ENCODE peak calls at places on chromosomes 11 and 22, in ten cellular contexts. G is activated naive CD4-positive, alpha-beta T cell treated with anti-CD3 and anti-CD28 coated beads for 36 hours; H is cortex of kidney; T is stimulated activated CD4-positive, alpha-beta T cell treated with anti-CD3 and anti-CD28 coated beads, TNF-alpha, amount 100 ng/mL, for 4 hours; V is dorsolateral prefrontal cortex; Q is mesothelial cell of epicardium; F is Daoy; W is sigmoid colon; Z is caudate nucleus; S is adrenal gland. R is an unnamed sample.

GRCh38 chr11:133529807-133530500 is 2.3 kb downstream of the OPCML start:
- DNase-seq in G (no peak), H (no peak), T (no peak), V (no peak), Q (no peak), F (no peak), W (no peak), Z (no peak), S (no peak), R (no peak)

GRCh38 chr11:17443423-17443822 is 33.2 kb downstream of the ABCC8 start:
- DNase-seq in G (no peak), H (no peak), T (no peak), V (no peak), Q (no peak), F (no peak), W (no peak), Z (no peak), S (no peak), R (no peak)

GRCh38 chr11:127925430-127925829 is 661.9 kb downstream of the ETS1 start:
- DNase-seq in G (no peak), H (no peak), T (no peak), V (no peak), Q (no peak), F (peak), W (no peak), Z (no peak), S (no peak), R (no peak)

GRCh38 chr11:84106560-84106959 is 820.4 kb upstream of the CCDC90B start:
- DNase-seq in G (no peak), H (no peak), T (no peak), V (no peak), Q (no peak), F (no peak), W (no peak), Z (no peak), S (no peak), R (no peak)

GRCh38 chr11:1453611-1454386 is 32.8 kb downstream of the MOB2 start:
- DNase-seq in G (peak), H (no peak), T (no peak), V (no peak), Q (no peak), F (peak), W (peak), Z (no peak), S (no peak), R (peak)

GRCh38 chr22:40210814-40211213 is 33.1 kb downstream of the TNRC6B start:
- DNase-seq in G (no peak), H (no peak), T (no peak), V (no peak), Q (no peak), F (no peak), W (no peak), Z (no peak), S (peak), R (no peak)

GRCh38 chr11:46315783-46316563 is 31.3 kb upstream of the DGKZ start:
- DNase-seq in G (no peak), H (no peak), T (no peak), V (no peak), Q (no peak), F (no peak), W (no peak), Z (no peak), S (peak), R (no peak)

GRCh38 chr11:76801205-76801604 is 18.0 kb downstream of the TSKU start:
- DNase-seq in G (no peak), H (no peak), T (no peak), V (no peak), Q (no peak), F (no peak), W (no peak), Z (no peak), S (no peak), R (no peak)

GRCh38 chr22:22720201-22720723 is 75.8 kb downstream of the GGTLC2 start:
- DNase-seq in G (peak), H (no peak), T (no peak), V (no peak), Q (no peak), F (peak), W (no peak), Z (no peak), S (no peak), R (no peak)

GRCh38 chr11:41065432-41065831 is 394.0 kb downstream of the LRRC4C start:
- DNase-seq in G (no peak), H (no peak), T (no peak), V (no peak), Q (no peak), F (no peak), W (peak), Z (no peak), S (no peak), R (no peak)

GRCh38 chr11:111922803-111923202 is 4.1 kb downstream of the C11orf52 start:
- DNase-seq in G (no peak), H (no peak), T (no peak), V (no peak), Q (no peak), F (no peak), W (peak), Z (no peak), S (peak), R (no peak)

GRCh38 chr11:59879534-59879933 is 952 bp downstream of the OOSP3 start:
- DNase-seq in G (no peak), H (no peak), T (no peak), V (no peak), Q (no peak), F (no peak), W (no peak), Z (no peak), S (no peak), R (no peak)

GRCh38 chr22:42461511-42461910 is 29.3 kb upstream of the NFAM1 start:
- DNase-seq in G (no peak), H (no peak), T (no peak), V (no peak), Q (no peak), F (no peak), W (no peak), Z (no peak), S (no peak), R (no peak)